ENCODE peak calls at places on chromosomes 13 and 19, in ten cellular contexts. Q is stimulated activated CD4-positive, alpha-beta T cell treated with anti-CD3 and anti-CD28 coated beads, Interleukin-4, amount 100 ng/mL, for 48 hours; L is posterior cingulate gyrus; F is osteocyte; J is astrocyte of the spinal cord; W is head of caudate nucleus; Y is activated T-cell treated with anti-CD3 and anti-CD28 coated beads, Interleukin-2, amount 50 U/mL, for 48 hours; G is AG09309; S is stimulated activated CD8-positive, alpha-beta memory T cell treated with anti-CD3 and anti-CD28 coated beads, Interleukin-15, amount 100 ng/mL, for 24 hours; D is activated naive CD8-positive, alpha-beta T cell treated with anti-CD3 and anti-CD28 coated beads, Interleukin-2, amount 50 U/mL, for 16 hours. M is an unnamed sample.

GRCh38 chr19:2242811-2243210 is 6.2 kb downstream of the SF3A2 start:
- DNase-seq in Q (no peak), L (no peak), F (no peak), J (no peak), W (no peak), Y (no peak), G (no peak), S (no peak), D (no peak), M (no peak)

GRCh38 chr13:51000576-51001260 is 91.1 kb downstream of the RNASEH2B start:
- DNase-seq in Q (no peak), L (no peak), F (no peak), J (peak), W (no peak), Y (no peak), G (peak), S (no peak), D (no peak), M (peak)

GRCh38 chr13:104953588-104953987 is 1581.9 kb downstream of the EFNB2 start:
- DNase-seq in Q (no peak), L (no peak), F (no peak), J (no peak), W (no peak), Y (no peak), G (no peak), S (no peak), D (no peak), M (no peak)

GRCh38 chr13:75195479-75196111 is 286.4 kb downstream of the TBC1D4 start:
- DNase-seq in Q (no peak), L (no peak), F (no peak), J (peak), W (no peak), Y (no peak), G (no peak), S (no peak), D (no peak), M (peak)

GRCh38 chr19:54105796-54106195 is 3.1 kb downstream of the NDUFA3 start:
- DNase-seq in Q (no peak), L (no peak), F (no peak), J (no peak), W (no peak), Y (no peak), G (no peak), S (no peak), D (no peak), M (no peak)

GRCh38 chr19:41327076-41327475 is 17.1 kb downstream of the CCDC97 start:
- DNase-seq in Q (no peak), L (no peak), F (no peak), J (no peak), W (no peak), Y (no peak), G (no peak), S (no peak), D (no peak), M (no peak)

GRCh38 chr19:11382898-11383705 is 1.0 kb downstream of the EPOR start:
- DNase-seq in Q (peak), L (no peak), F (peak), J (no peak), W (no peak), Y (peak), G (no peak), S (no peak), D (no peak), M (no peak)

GRCh38 chr19:2431318-2432055 is 4.1 kb upstream of the TIMM13 start:
- DNase-seq in Q (no peak), L (no peak), F (no peak), J (no peak), W (no peak), Y (no peak), G (no peak), S (no peak), D (no peak), M (no peak)

GRCh38 chr13:36131215-36131930 is at the start of gene DCLK1:
- DNase-seq in Q (no peak), L (peak), F (no peak), J (peak), W (peak), Y (no peak), G (no peak), S (no peak), D (no peak), M (no peak)

GRCh38 chr19:5718032-5718578 is 1.8 kb downstream of the LONP1 start:
- DNase-seq in Q (peak), L (no peak), F (no peak), J (peak), W (no peak), Y (peak), G (no peak), S (no peak), D (no peak), M (no peak)

GRCh38 chr19:47628058-47628771 is 19.3 kb downstream of the BICRA start:
- DNase-seq in Q (no peak), L (no peak), F (no peak), J (no peak), W (no peak), Y (no peak), G (no peak), S (no peak), D (no peak), M (no peak)

GRCh38 chr13:24076124-24076523 is 84.4 kb upstream of the SPATA13 start:
- DNase-seq in Q (no peak), L (no peak), F (no peak), J (no peak), W (no peak), Y (no peak), G (no peak), S (no peak), D (no peak), M (peak)

GRCh38 chr19:1942934-1943555 is 2.1 kb downstream of the CSNK1G2 start:
- DNase-seq in Q (no peak), L (no peak), F (no peak), J (peak), W (no peak), Y (no peak), G (no peak), S (no peak), D (no peak), M (no peak)

GRCh38 chr13:42553098-42554046 is 20.6 kb upstream of the TNFSF11 start:
- DNase-seq in Q (no peak), L (no peak), F (no peak), J (peak), W (no peak), Y (no peak), G (no peak), S (no peak), D (no peak), M (no peak)

GRCh38 chr13:88895261-88895941 is 1224.2 kb downstream of the SLITRK5 start:
- DNase-seq in Q (no peak), L (no peak), F (no peak), J (no peak), W (no peak), Y (no peak), G (no peak), S (no peak), D (no peak), M (no peak)

GRCh38 chr13:37884674-37885073 is 15.1 kb upstream of the TRPC4 start:
- DNase-seq in Q (no peak), L (no peak), F (no peak), J (no peak), W (no peak), Y (no peak), G (no peak), S (no peak), D (no peak), M (no peak)

GRCh38 chr13:79458436-79458835 is 22.5 kb upstream of the NDFIP2 start:
- DNase-seq in Q (no peak), L (no peak), F (no peak), J (no peak), W (no peak), Y (no peak), G (no peak), S (no peak), D (no peak), M (no peak)

GRCh38 chr13:48891586-48891985 is 84.1 kb upstream of the FNDC3A start:
- DNase-seq in Q (no peak), L (no peak), F (peak), J (peak), W (no peak), Y (no peak), G (no peak), S (no peak), D (no peak), M (no peak)

GRCh38 chr19:56477429-56478338 is 539 bp upstream of the ZNF667 start:
- DNase-seq in Q (peak), L (peak), F (no peak), J (peak), W (peak), Y (peak), G (peak), S (peak), D (peak), M (peak)

M was measured in pons.